ENCODE peak calls at places on chromosomes 3 and 15, in five cellular contexts. U is testis, G is left ventricle myocardium inferior, W is transverse colon, R is sigmoid colon. O is an unnamed sample.
A peak's percentile ranks its signal among the peaks of the same experiment; 100 is the strongest.

GRCh38 chr3:39208463-39209055 is 16.2 kb upstream of the XIRP1 start:
- DNase-seq in R (no peak), U (peak; percentile 57), W (peak; percentile 64), G (peak; percentile 41), O (peak; percentile 46)

GRCh38 chr3:194278186-194278845 is 72.8 kb downstream of the CPN2 start:
- DNase-seq in U (no peak), R (peak; percentile 54), W (peak; percentile 3), G (no peak), O (no peak)

GRCh38 chr3:126666600-126667528 is 11.9 kb upstream of the TXNRD3 start:
- DNase-seq in U (no peak), W (no peak), R (peak; percentile 60), G (no peak), O (no peak)

GRCh38 chr3:60932170-60932569 is 319.1 kb downstream of the FHIT start:
- DNase-seq in G (no peak), U (no peak), R (no peak), W (no peak), O (no peak)

GRCh38 chr3:193572426-193572908 is 17.8 kb upstream of the ATP13A4 start:
- DNase-seq in R (peak; percentile 67), U (peak; percentile 70), W (peak; percentile 58), G (peak; percentile 18), O (peak; percentile 75)

GRCh38 chr3:138297059-138297607 is 32.5 kb downstream of the NME9 start:
- DNase-seq in R (no peak), G (no peak), W (no peak), U (no peak), O (no peak)

GRCh38 chr15:94579261-94579660 is 347.9 kb downstream of the MCTP2 start:
- DNase-seq in G (no peak), U (no peak), R (no peak), W (no peak), O (no peak)

GRCh38 chr3:45560270-45561020 is 34.1 kb upstream of the LIMD1 start:
- DNase-seq in R (peak; percentile 95), U (peak; percentile 77), G (peak; percentile 83), W (peak; percentile 54), O (peak; percentile 83)

GRCh38 chr3:27629381-27629780 is 92.7 kb downstream of the EOMES start:
- DNase-seq in W (no peak), U (no peak), R (no peak), G (no peak), O (no peak)

GRCh38 chr15:66755298-66756068 is 53.4 kb downstream of the SMAD6 start:
- DNase-seq in R (peak; percentile 36), W (no peak), U (no peak), G (no peak), O (no peak)

GRCh38 chr3:37040231-37040630 is 46.9 kb downstream of the MLH1 start:
- DNase-seq in U (no peak), G (no peak), R (no peak), W (no peak), O (no peak)

GRCh38 chr15:89332446-89332845 is 2.2 kb downstream of the POLG start:
- DNase-seq in W (no peak), R (no peak), G (no peak), U (no peak), O (peak; percentile 43)

GRCh38 chr15:48962662-48963523 is 826 bp downstream of the SHC4 start:
- DNase-seq in U (peak; percentile 45), G (peak; percentile 43), W (no peak), R (peak; percentile 70), O (peak; percentile 37)

GRCh38 chr15:58469432-58470353 is 37.9 kb downstream of the LIPC start:
- DNase-seq in U (no peak), R (no peak), W (peak; percentile 19), G (no peak), O (peak; percentile 96)

GRCh38 chr15:92984161-92984560 is 84.0 kb downstream of the CHD2 start:
- DNase-seq in G (no peak), U (no peak), R (no peak), W (no peak), O (no peak)

GRCh38 chr3:177337548-177338331 is 140.5 kb upstream of the TBL1XR1 start:
- DNase-seq in G (no peak), R (no peak), W (no peak), U (no peak), O (no peak)

GRCh38 chr15:70792171-70792573 is 28.8 kb upstream of the UACA start:
- DNase-seq in G (no peak), R (no peak), U (no peak), W (no peak), O (peak; percentile 37)

GRCh38 chr3:196499061-196499460 is 4.5 kb downstream of the RNF168 start:
- DNase-seq in G (no peak), W (no peak), R (no peak), U (no peak), O (no peak)

GRCh38 chr3:194602580-194603300 is 30.5 kb downstream of the TMEM44 start:
- DNase-seq in U (no peak), G (no peak), R (no peak), W (no peak), O (peak; percentile 82)

GRCh38 chr3:168071535-168071934 is 24.2 kb downstream of the GOLIM4 start:
- DNase-seq in G (no peak), R (no peak), W (no peak), U (no peak), O (no peak)

GRCh38 chr3:33074217-33075067 is 22.5 kb downstream of the GLB1 start:
- DNase-seq in W (peak; percentile 48), R (no peak), G (peak; percentile 45), U (peak; percentile 78), O (peak; percentile 75)

GRCh38 chr15:35019401-35020327 is 31.6 kb upstream of the ZNF770 start:
- DNase-seq in G (no peak), U (no peak), W (no peak), R (no peak), O (no peak)

GRCh38 chr15:95868970-95869369 is 461.5 kb upstream of the NR2F2 start:
- DNase-seq in G (no peak), W (no peak), R (no peak), U (no peak), O (no peak)

GRCh38 chr3:169041677-169042171 is 621.8 kb downstream of the MECOM start:
- DNase-seq in R (no peak), U (no peak), G (no peak), W (no peak), O (peak; percentile 24)

GRCh38 chr3:171049831-171050444 is 23.4 kb upstream of the SLC2A2 start:
- DNase-seq in U (peak; percentile 55), G (peak; percentile 23), R (no peak), W (peak; percentile 39), O (peak; percentile 45)

GRCh38 chr3:189863031-189863430 is 231.8 kb downstream of the TP63 start:
- DNase-seq in W (no peak), R (no peak), G (peak; percentile 37), U (no peak), O (no peak)

GRCh38 chr3:166634091-166634746 is 745.9 kb downstream of the ZBBX start:
- DNase-seq in R (no peak), W (no peak), G (no peak), U (no peak), O (no peak)

GRCh38 chr3:46293991-46294833 is 52.0 kb downstream of the CCR3 start:
- DNase-seq in U (no peak), W (no peak), R (no peak), G (no peak), O (no peak)

GRCh38 chr3:156915372-156915771 is 89.2 kb downstream of the LEKR1 start:
- DNase-seq in G (no peak), U (no peak), R (no peak), W (no peak), O (no peak)

GRCh38 chr15:78644979-78645378 is 4.0 kb upstream of the CHRNB4 start:
- DNase-seq in U (no peak), W (no peak), G (no peak), R (no peak), O (no peak)
- H3K4me3 ChIP-seq in U (no peak overlapping the region), W (no peak overlapping the region), G (no peak overlapping the region), R (no peak overlapping the region), O (no peak overlapping the region)

GRCh38 chr3:187964759-187965158 is 189.2 kb upstream of the LPP start:
- DNase-seq in R (no peak), W (no peak), G (no peak), U (no peak), O (no peak)

GRCh38 chr3:187967982-187968381 is 186.0 kb upstream of the LPP start:
- DNase-seq in G (no peak), R (no peak), U (no peak), W (no peak), O (no peak)

GRCh38 chr3:187966636-187967035 is 187.3 kb upstream of the LPP start:
- DNase-seq in G (no peak), U (no peak), R (no peak), W (no peak), O (no peak)

GRCh38 chr3:187967097-187967496 is 186.9 kb upstream of the LPP start:
- DNase-seq in W (no peak), U (no peak), G (no peak), R (no peak), O (no peak)

GRCh38 chr3:187966141-187966540 is 187.8 kb upstream of the LPP start:
- DNase-seq in W (no peak), U (no peak), G (no peak), R (no peak), O (no peak)
- H3K4me1 ChIP-seq in W (no peaks in the 10 kb centered on the region), U (no peaks in the 10 kb centered on the region), G (peaks cover 47% of the 10 kb centered on the region), R (no peaks in the 10 kb centered on the region), O (no peaks in the 10 kb centered on the region)

GRCh38 chr3:112857526-112857925 is 10.9 kb upstream of the CD200R1L start:
- DNase-seq in W (no peak), R (no peak), G (no peak), U (no peak), O (no peak)

GRCh38 chr3:112855883-112856282 is 9.2 kb upstream of the CD200R1L start:
- DNase-seq in U (no peak), G (no peak), W (no peak), R (no peak), O (no peak)

GRCh38 chr3:112856537-112856936 is 9.9 kb upstream of the CD200R1L start:
- DNase-seq in U (no peak), R (no peak), W (no peak), G (no peak), O (no peak)

GRCh38 chr3:112860898-112861297 is 14.2 kb upstream of the CD200R1L start:
- DNase-seq in W (no peak), R (no peak), U (no peak), G (no peak), O (no peak)

GRCh38 chr3:112858410-112859069 is 11.9 kb upstream of the CD200R1L start:
- DNase-seq in U (no peak), R (no peak), G (no peak), W (no peak), O (no peak)
- H3K4me3 ChIP-seq in U (no peak overlapping the region), R (no peak overlapping the region), G (no peak overlapping the region), W (no peak overlapping the region), O (no peak overlapping the region)

DNA sequence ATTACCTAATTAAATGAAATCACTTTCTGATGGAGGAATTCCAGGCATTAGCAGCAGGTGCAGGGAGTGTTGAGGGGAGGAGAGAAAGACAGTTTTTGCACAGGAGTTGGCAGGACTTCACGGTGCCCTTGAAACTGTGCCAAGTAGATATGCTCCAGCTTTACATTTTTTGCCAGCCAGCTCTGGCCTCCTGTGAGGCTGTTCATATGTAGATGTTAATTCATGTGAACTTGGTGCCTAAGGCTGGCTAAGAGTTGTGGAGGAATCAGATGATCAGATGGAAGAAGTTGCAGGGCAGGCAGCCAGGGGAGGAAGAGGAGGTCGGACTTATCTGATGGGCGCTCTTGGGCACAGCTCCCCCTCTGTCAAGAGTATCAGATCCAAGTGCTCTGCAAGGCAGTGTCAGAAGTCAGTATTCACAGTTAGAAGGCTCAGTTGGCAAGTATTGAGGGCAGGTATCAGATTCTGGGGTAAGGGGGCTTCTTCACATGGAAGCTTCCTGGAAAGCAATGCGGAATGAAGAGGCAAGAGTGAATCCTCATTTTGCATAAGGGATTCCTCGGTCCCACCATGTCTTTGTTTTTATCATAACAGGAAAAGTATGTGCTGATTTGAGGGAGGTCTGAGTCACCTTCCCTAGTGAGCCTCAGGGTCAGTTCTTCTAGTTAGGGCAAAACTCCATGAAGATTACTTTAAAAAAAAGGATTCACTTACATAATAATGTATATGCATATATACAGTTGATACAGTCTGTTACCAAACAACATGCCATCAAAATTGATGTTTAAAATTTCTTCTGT is 172.6 kb upstream of the UMPS start:
- DNase-seq in R (no peak), G (no peak), W (peak; percentile 21), U (peak; percentile 62), O (peak; percentile 35)
- H3K4me1 ChIP-seq in R (peaks cover 19% of the 10 kb centered on the region), G (peaks cover 34% of the 10 kb centered on the region), W (peaks cover 35% of the 10 kb centered on the region), U (peaks cover 42% of the 10 kb centered on the region), O (peaks cover 28% of the 10 kb centered on the region)

O was measured in SJCRH30.